ENCODE peak calls at places on chromosomes 1 and 21, in five cellular contexts. Q, O, D, W and M are unnamed samples.

GRCh38 chr1:245361056-245361455 is 206.3 kb downstream of the KIF26B start:
- DNase-seq in Q (no peak), O (no peak), D (no peak), W (no peak), M (no peak)

GRCh38 chr1:39508266-39508665 is 16.8 kb downstream of the BMP8A start:
- DNase-seq in Q (no peak), O (no peak), D (no peak), W (no peak), M (no peak)

GRCh38 chr1:11518791-11519628 is 40.1 kb downstream of the DISP3 start:
- DNase-seq in Q (no peak), O (no peak), D (no peak), W (no peak), M (no peak)

GRCh38 chr1:8412183-8412831 is 94.4 kb downstream of the SLC45A1 start:
- DNase-seq in Q (peak), O (peak), D (peak), W (no peak), M (no peak)

GRCh38 chr1:240149488-240150094 is 57.9 kb downstream of the FMN2 start:
- DNase-seq in Q (peak), O (peak), D (no peak), W (no peak), M (no peak)

GRCh38 chr1:4307468-4307845 is 347.0 kb upstream of the AJAP1 start:
- DNase-seq in Q (no peak), O (no peak), D (no peak), W (no peak), M (no peak)

GRCh38 chr21:34668803-34669148 is at the start of gene CLIC6:
- DNase-seq in Q (no peak), O (no peak), D (no peak), W (no peak), M (no peak)

GRCh38 chr1:145871994-145872411 is 13.1 kb upstream of the PIAS3 start:
- DNase-seq in Q (no peak), O (peak), D (no peak), W (peak), M (peak)

GRCh38 chr1:12040457-12041051 is 21.3 kb downstream of the MIIP start:
- DNase-seq in Q (peak), O (peak), D (peak), W (no peak), M (no peak)

GRCh38 chr1:29090937-29091618 is 32.6 kb downstream of the TMEM200B start:
- DNase-seq in Q (no peak), O (no peak), D (no peak), W (no peak), M (no peak)

GRCh38 chr1:90725961-90726715 is 9.0 kb upstream of the BARHL2 start:
- DNase-seq in Q (no peak), O (no peak), D (no peak), W (no peak), M (no peak)

GRCh38 chr1:148166558-148167492 is 14.7 kb upstream of the NBPF11 start:
- DNase-seq in Q (no peak), O (no peak), D (no peak), W (no peak), M (no peak)

GRCh38 chr21:29221259-29221744 is 77.4 kb upstream of the BACH1 start:
- DNase-seq in Q (no peak), O (no peak), D (no peak), W (no peak), M (no peak)

GRCh38 chr1:184953600-184954219 is 20.6 kb downstream of the NIBAN1 start:
- DNase-seq in Q (peak), O (peak), D (no peak), W (no peak), M (no peak)

GRCh38 chr1:156858959-156859522 is at the start of gene INSRR:
- DNase-seq in Q (no peak), O (no peak), D (no peak), W (no peak), M (peak)

GRCh38 chr1:206687915-206688442 is 3.3 kb downstream of the MAPKAPK2 start:
- DNase-seq in Q (no peak), O (peak), D (no peak), W (no peak), M (no peak)

GRCh38 chr1:221109930-221110329 is 230.7 kb downstream of the HLX start:
- DNase-seq in Q (no peak), O (no peak), D (no peak), W (no peak), M (no peak)

GRCh38 chr1:170370087-170370486 is 161.9 kb upstream of the GORAB start:
- DNase-seq in Q (no peak), O (no peak), D (no peak), W (no peak), M (no peak)

GRCh38 chr21:41611966-41612606 is 104.1 kb upstream of the TMPRSS2 start:
- DNase-seq in Q (peak), O (peak), D (no peak), W (no peak), M (no peak)

GRCh38 chr1:208015255-208015654 is 104.3 kb upstream of the CD34 start:
- DNase-seq in Q (no peak), O (no peak), D (no peak), W (no peak), M (no peak)

GRCh38 chr1:3393024-3393986 is 61.2 kb upstream of the ARHGEF16 start:
- DNase-seq in Q (no peak), O (no peak), D (no peak), W (no peak), M (peak)

GRCh38 chr1:151868404-151868980 is 15.0 kb upstream of the THEM5 start:
- DNase-seq in Q (no peak), O (no peak), D (no peak), W (no peak), M (no peak)

GRCh38 chr1:45877264-45877663 is 73.9 kb downstream of the MAST2 start:
- DNase-seq in Q (no peak), O (no peak), D (no peak), W (no peak), M (no peak)

GRCh38 chr1:201457508-201457960 is 11.5 kb downstream of the PHLDA3 start:
- DNase-seq in Q (no peak), O (no peak), D (no peak), W (no peak), M (no peak)

GRCh38 chr1:150127868-150128267 is 21.8 kb upstream of the PLEKHO1 start:
- DNase-seq in Q (no peak), O (peak), D (no peak), W (no peak), M (no peak)

GRCh38 chr1:15412843-15413242 is 3.2 kb downstream of the EFHD2 start:
- DNase-seq in Q (no peak), O (no peak), D (no peak), W (no peak), M (peak)

GRCh38 chr21:38496224-38496623 is 2.1 kb downstream of the ERG start:
- DNase-seq in Q (no peak), O (no peak), D (no peak), W (no peak), M (no peak)